ENCODE peak calls at places on chromosomes 2 and 18, in eight cellular contexts. F is tibial artery, I is sigmoid colon, X is GM20000, W is body of pancreas, E is mucosa of descending colon, B is MM.1S, P is BJ. A is an unnamed sample.

GRCh38 chr2:27025861-27026851 is 6.6 kb upstream of the TMEM214 start:
- DNase-seq in B (no peak), I (no peak), P (no peak), X (no peak), W (no peak), F (no peak), E (no peak), A (no peak)

GRCh38 chr2:159516241-159516758 is 100.0 kb downstream of the BAZ2B start:
- DNase-seq in I (no peak), X (peak), W (peak), E (no peak), F (no peak), P (peak), B (peak), A (no peak)

GRCh38 chr2:34337735-34338134 is 738.6 kb upstream of the FAM98A start:
- DNase-seq in B (no peak), X (no peak), P (no peak), W (no peak), E (no peak), F (no peak), I (no peak), A (no peak)

GRCh38 chr2:50449306-50449705 is 582.6 kb downstream of the NRXN1 start:
- DNase-seq in E (no peak), I (no peak), F (no peak), B (no peak), W (no peak), X (no peak), P (no peak), A (no peak)

GRCh38 chr2:19046986-19047780 is 311.2 kb downstream of the OSR1 start:
- DNase-seq in P (no peak), I (no peak), X (peak), W (no peak), B (no peak), F (peak), E (no peak), A (no peak)

GRCh38 chr2:124582387-124582786 is 557.3 kb downstream of the CNTNAP5 start:
- DNase-seq in W (no peak), F (no peak), X (no peak), E (no peak), P (no peak), I (no peak), B (no peak), A (peak)

GRCh38 chr2:84857566-84857965 is 23.3 kb downstream of the TRABD2A start:
- DNase-seq in X (no peak), E (no peak), B (no peak), P (no peak), W (no peak), I (no peak), F (no peak), A (no peak)

GRCh38 chr2:37585295-37585908 is 86.0 kb downstream of the CDC42EP3 start:
- DNase-seq in I (no peak), B (peak), E (peak), X (peak), P (no peak), F (no peak), W (peak), A (no peak)

GRCh38 chr2:177635696-177636095 is 243.1 kb downstream of the AGPS start:
- DNase-seq in F (no peak), P (no peak), W (no peak), E (no peak), X (no peak), I (no peak), B (no peak), A (no peak)

GRCh38 chr18:72155327-72155726 is 388.8 kb downstream of the CBLN2 start:
- DNase-seq in X (no peak), I (no peak), B (no peak), W (peak), F (no peak), P (no peak), E (no peak), A (peak)

GRCh38 chr2:8496617-8497016 is 185.2 kb upstream of the ID2 start:
- DNase-seq in P (no peak), I (peak), F (no peak), E (no peak), W (no peak), B (no peak), X (no peak), A (no peak)

GRCh38 chr2:30113617-30114293 is 33.1 kb upstream of the YPEL5 start:
- DNase-seq in B (no peak), W (no peak), P (peak), F (peak), E (no peak), X (no peak), I (no peak), A (no peak)

GRCh38 chr2:86383844-86384243 is 46.4 kb upstream of the REEP1 start:
- DNase-seq in B (no peak), E (no peak), F (no peak), W (no peak), P (no peak), I (no peak), X (no peak), A (no peak)

GRCh38 chr2:73131807-73132206 is 19.1 kb upstream of the RAB11FIP5 start:
- DNase-seq in B (no peak), X (no peak), P (no peak), I (no peak), E (no peak), W (no peak), F (no peak), A (no peak)

GRCh38 chr18:68177807-68178702 is 536.9 kb downstream of the TMX3 start:
- DNase-seq in E (no peak), I (no peak), W (peak), F (no peak), B (no peak), P (peak), X (no peak), A (no peak)

GRCh38 chr2:181770145-181770544 is 89.8 kb upstream of the NEUROD1 start:
- DNase-seq in B (no peak), I (no peak), X (no peak), W (no peak), F (no peak), P (no peak), E (no peak), A (no peak)

GRCh38 chr2:44247924-44248323 is 27.4 kb upstream of the SLC3A1 start:
- DNase-seq in W (no peak), P (no peak), X (no peak), I (no peak), E (no peak), F (no peak), B (no peak), A (no peak)

GRCh38 chr2:43459455-43459854 is 136.4 kb downstream of the THADA start:
- DNase-seq in X (no peak), B (no peak), P (no peak), I (no peak), W (no peak), F (no peak), E (no peak), A (no peak)

GRCh38 chr2:229059331-229060033 is 211.6 kb downstream of the PID1 start:
- DNase-seq in P (no peak), E (no peak), F (no peak), B (no peak), W (no peak), X (no peak), I (no peak), A (no peak)

GRCh38 chr18:69655816-69656215 is 255.1 kb downstream of the DOK6 start:
- DNase-seq in I (no peak), W (no peak), F (no peak), E (no peak), P (no peak), B (no peak), X (no peak), A (no peak)

GRCh38 chr18:36733150-36733549 is 95.7 kb downstream of the TPGS2 start:
- DNase-seq in W (no peak), F (no peak), E (no peak), P (no peak), X (no peak), I (no peak), B (no peak), A (no peak)
- TF ChIP-seq CTCF in W (no peak), F (no peak), E (no peak), P (no peak), X (no peak), I (no peak), B (no peak), A (no peak)

DNA sequence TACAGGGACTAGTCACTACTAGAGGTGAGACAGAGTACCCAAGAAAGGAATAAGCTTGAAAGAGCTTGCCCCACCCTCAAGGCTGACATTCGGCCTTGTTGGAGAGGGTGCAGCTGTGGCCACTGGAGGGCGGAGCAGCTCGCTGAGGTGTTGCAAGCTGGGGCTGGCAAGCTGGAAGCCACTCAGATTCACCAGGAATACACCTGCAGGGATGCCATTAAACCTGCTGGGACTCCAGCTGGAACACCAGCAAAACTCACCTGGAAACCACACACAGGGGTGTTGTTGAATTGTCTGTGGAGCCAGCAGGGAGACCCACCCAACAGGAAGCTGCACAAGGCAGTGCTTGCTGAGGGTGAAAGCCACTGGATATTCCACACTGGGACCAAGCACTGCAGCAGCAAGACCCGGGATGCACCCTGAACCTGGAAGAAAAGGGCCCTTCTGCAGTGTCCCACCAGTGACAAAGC is 26.1 kb downstream of the KCTD18 start:
- DNase-seq in I (no peak), X (peak), W (peak), P (no peak), F (no peak), B (no peak), E (peak), A (peak)
- TF ChIP-seq CTCF in I (peak), X (peak), W (peak), P (peak), F (no peak), B (peak), E (peak), A (no peak)

DNA sequence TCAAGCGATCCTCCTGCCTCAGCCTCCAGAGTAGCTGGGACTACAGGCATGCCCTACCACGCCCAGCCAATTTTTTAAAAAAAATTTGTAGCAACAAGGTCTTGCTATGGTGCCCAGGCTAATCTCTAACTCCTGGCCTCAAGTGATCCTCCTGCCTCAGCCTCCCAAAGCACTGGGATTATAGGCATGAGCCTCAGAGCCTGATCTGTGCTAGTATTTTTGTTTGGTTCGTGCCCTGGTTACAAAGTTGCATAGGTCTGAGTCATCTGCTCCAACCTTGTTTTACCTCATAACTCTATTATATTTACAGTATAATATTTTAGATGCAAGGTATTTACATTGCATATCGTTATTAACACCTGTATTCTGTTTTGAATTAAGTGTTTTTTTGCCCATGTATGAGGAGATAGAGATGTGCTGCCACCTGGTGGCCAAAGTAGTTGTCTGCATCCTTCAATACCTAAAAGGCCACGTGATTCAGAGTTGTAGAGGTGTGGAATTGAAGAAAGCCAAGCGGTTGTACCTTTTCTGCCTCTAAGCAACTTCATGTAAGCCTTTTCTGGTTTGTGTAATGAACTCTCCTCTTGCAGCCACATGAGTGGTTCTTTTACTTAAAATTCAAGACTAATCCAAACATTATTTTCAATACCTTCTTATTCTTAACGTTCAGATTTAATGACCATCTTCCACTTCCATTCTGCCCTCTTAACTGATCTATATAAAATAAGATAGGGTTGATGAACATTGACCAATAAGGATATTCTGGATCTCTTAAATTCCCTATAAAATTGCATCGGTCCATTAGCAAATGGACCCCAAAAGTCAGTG is 19.9 kb upstream of the CABYR start:
- DNase-seq in E (peak), I (peak), W (peak), P (no peak), X (peak), B (peak), F (peak), A (peak)
- TF ChIP-seq CTCF in E (peak), I (peak), W (peak), P (peak), X (peak), B (peak), F (peak), A (peak)

GRCh38 chr2:162795312-162795711 is 43.3 kb downstream of the KCNH7 start:
- DNase-seq in P (no peak), X (no peak), I (no peak), E (no peak), F (no peak), W (peak), B (no peak), A (peak)
- TF ChIP-seq CTCF in P (no peak), X (no peak), I (no peak), E (no peak), F (no peak), W (peak), B (no peak), A (no peak)

GRCh38 chr2:35343135-35343534 is 1012.4 kb upstream of the CRIM1 start:
- DNase-seq in F (no peak), I (no peak), P (no peak), E (no peak), X (no peak), B (no peak), W (no peak), A (no peak)
- TF ChIP-seq CTCF in F (no peak), I (no peak), P (no peak), E (no peak), X (no peak), B (peak), W (no peak), A (no peak)

DNA sequence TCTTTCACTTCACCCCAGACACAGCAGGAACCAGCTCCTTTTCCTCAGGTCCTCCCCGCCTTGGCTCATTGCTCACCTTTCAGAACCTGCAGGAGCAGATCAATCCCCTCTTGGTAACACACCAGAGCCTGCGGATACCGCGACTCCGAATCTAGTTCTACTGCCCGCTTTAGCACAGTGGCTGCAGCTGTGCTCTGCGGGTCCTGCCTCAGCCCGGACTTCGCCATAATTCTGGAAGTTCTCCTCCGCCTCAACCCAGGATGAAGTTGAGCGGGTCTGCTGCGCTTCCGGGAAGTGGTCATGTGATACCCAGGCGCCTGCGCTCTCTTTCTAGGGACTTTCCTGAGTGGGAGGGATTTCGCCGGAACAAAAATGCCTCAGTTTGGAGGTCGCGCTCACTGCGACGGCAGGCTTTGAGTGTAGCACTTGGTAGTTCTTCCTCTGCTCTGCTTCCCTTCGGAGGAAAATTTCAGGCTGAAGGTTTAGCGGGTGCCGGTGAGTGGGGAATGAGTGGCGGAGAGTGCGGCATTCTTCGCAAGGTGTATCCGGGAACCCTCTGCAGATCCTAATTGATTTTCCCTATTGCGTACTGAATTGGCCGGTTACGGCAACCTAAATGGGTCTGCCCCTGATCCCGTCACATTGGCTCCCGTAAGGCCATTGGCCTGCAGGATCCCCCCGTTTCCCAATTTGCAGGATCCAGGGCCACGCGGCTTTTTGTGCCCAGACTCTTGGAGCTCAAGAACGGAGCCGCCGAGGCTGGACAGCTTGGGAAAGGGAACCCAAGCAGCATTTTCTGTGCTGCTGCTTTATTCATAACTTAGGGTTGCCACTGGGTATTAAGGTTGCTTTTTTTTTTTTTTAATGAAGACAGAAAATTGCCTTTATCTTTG is at the start of the genes MITD1 and MRPL30:
- DNase-seq in B (peak), E (peak), W (peak), I (peak), X (peak), P (peak), F (peak), A (peak)
- TF ChIP-seq CTCF in B (no peak), E (no peak), W (no peak), I (no peak), X (no peak), P (no peak), F (peak), A (peak)